ENCODE peak calls at places on chromosomes 7 and 10, in five cellular contexts. T is Calu3; O is CD8-positive, alpha-beta T cell; A is activated naive CD4-positive, alpha-beta T cell; P is GM03348. N is an unnamed sample.

GRCh38 chr10:19654576-19654975 is 161.7 kb upstream of the PLXDC2 start:
- DNase-seq in P (peak), O (no peak), A (no peak), T (no peak), N (peak)

GRCh38 chr10:13518076-13518692 is 10.6 kb downstream of the BEND7 start:
- DNase-seq in P (peak), O (no peak), A (no peak), T (no peak), N (no peak)

GRCh38 chr7:127620406-127621233 is 2.7 kb upstream of the PAX4 start:
- DNase-seq in P (no peak), O (no peak), T (no peak), A (no peak), N (peak)

GRCh38 chr10:78342787-78343186 is 309.1 kb downstream of the RPS24 start:
- DNase-seq in T (no peak), A (no peak), P (no peak), O (no peak), N (no peak)

GRCh38 chr7:129949292-129950133 is 3.2 kb downstream of the UBE2H start:
- DNase-seq in T (peak), O (no peak), P (peak), A (no peak), N (peak)

GRCh38 chr10:23656735-23657134 is 217.9 kb downstream of the OTUD1 start:
- DNase-seq in O (no peak), A (no peak), P (peak), T (no peak), N (no peak)

GRCh38 chr10:64733980-64734379 is 1212.8 kb downstream of the REEP3 start:
- DNase-seq in P (no peak), O (no peak), A (no peak), T (peak), N (no peak)

GRCh38 chr10:116385994-116386809 is 41.4 kb upstream of the PNLIPRP3 start:
- DNase-seq in O (no peak), T (peak), A (no peak), P (peak), N (peak)

GRCh38 chr10:71042699-71043098 is 154.3 kb upstream of the PCBD1 start:
- DNase-seq in O (no peak), P (no peak), A (no peak), T (no peak), N (no peak)